ENCODE peak calls at places on chromosomes 7 and 10, in five cellular contexts. U is A549, S is MM.1S, W is heart left ventricle, V is PC-9. T is an unnamed sample. For H3K4me1 and H3K9me3, the result is how much of the 10 kb centered on the place peaks cover.

GRCh38 chr7:100545636-100546128 is 6.7 kb downstream of the AGFG2 start:
- DNase-seq in U (peak), S (no peak), W (no peak), V (peak), T (no peak)

GRCh38 chr10:91883549-91884542 is 25.4 kb downstream of the FGFBP3 start:
- DNase-seq in U (no peak), S (no peak), W (peak), V (no peak), T (no peak)

GRCh38 chr7:47677664-47678063 is 95.8 kb upstream of the TNS3 start:
- DNase-seq in U (no peak), S (no peak), W (no peak), V (peak), T (no peak)

GRCh38 chr10:68074404-68074774 is 694 bp downstream of the HERC4 start:
- DNase-seq in U (no peak), S (no peak), W (no peak), V (no peak), T (no peak)

GRCh38 chr10:68096913-68097509 is 12.3 kb upstream of the MYPN start:
- DNase-seq in U (peak), S (no peak), W (peak), V (peak), T (no peak)

GRCh38 chr10:61970182-61971015 is 68.9 kb downstream of the ARID5B start:
- DNase-seq in U (no peak), S (no peak), W (no peak), V (no peak), T (no peak)

GRCh38 chr10:114323023-114323422 is 81.3 kb downstream of the AFAP1L2 start:
- DNase-seq in U (no peak), S (no peak), W (no peak), V (no peak), T (no peak)

GRCh38 chr7:138563808-138564207 is 103.7 kb downstream of the TRIM24 start:
- DNase-seq in U (no peak), S (no peak), W (no peak), V (no peak), T (no peak)

GRCh38 chr7:129707910-129708490 is 96.5 kb downstream of the NRF1 start:
- DNase-seq in U (no peak), S (peak), W (no peak), V (no peak), T (no peak)

GRCh38 chr10:129725890-129726631 is 238.0 kb downstream of the EBF3 start:
- DNase-seq in U (no peak), S (no peak), W (no peak), V (no peak), T (no peak)

GRCh38 chr7:390761-391410 is 100.9 kb downstream of the FOXL3 start:
- DNase-seq in U (no peak), S (no peak), W (peak), V (no peak), T (no peak)

GRCh38 chr10:88762906-88763305 is 3.1 kb downstream of the LIPN start:
- DNase-seq in U (no peak), S (no peak), W (no peak), V (no peak), T (no peak)

GRCh38 chr10:58280485-58280884 is 11.5 kb downstream of the CISD1 start:
- DNase-seq in U (no peak), S (no peak), W (no peak), V (peak), T (no peak)
- H3K4me1 ChIP-seq in U (under half), S (under half), W (under half), V (under half), T (under half)

DNA sequence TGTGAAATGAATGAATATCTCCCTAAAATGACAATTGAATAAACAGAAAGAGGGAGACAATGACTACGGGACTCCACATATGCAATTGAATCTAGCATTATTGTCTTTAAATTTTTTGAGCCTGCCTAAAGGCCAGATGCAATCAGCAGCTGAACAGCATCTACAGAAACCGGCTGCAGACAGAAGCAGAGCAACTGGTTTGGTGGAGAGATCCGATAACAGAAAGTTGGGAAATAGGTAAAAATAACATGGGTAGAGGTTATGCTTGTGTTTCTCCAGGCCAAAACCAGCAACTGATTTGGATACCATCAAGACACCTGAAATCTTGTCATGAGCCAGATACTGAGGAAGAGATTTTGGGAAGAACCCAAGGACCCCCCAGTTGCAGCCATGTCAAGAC is 146.6 kb downstream of the ZNF33B start:
- DNase-seq in U (no peak), S (no peak), W (no peak), V (no peak), T (no peak)
- H3K9me3 ChIP-seq in U (under half), S (under half), W (under half), V (under half), T (under half)

GRCh38 chr10:24279166-24279565 is 70.2 kb downstream of the KIAA1217 start:
- DNase-seq in U (no peak), S (no peak), W (no peak), V (no peak), T (no peak)
- H3K27ac ChIP-seq in U (no peak), S (no peak), W (no peak), V (no peak), T (no peak)

DNA sequence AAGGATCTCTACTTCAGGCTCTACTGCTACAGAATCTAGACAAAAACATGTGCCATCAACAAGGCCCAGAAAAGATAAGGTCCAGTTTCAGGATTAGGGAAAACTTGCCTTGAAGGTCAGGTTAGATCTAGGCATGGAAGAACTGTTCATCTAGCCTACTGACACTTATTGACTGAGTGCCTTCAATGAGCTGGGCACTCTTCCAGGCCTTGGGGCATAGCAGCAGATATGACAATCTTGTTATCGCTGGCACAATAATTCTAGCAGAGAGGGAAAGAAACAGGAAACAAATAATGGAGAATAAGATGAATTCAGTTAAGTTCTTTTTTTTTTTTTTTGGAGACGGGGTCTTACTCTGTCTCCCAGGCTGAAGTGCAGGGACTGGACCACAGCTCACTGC is 71.6 kb downstream of the ADCYAP1R1 start:
- DNase-seq in U (no peak), S (no peak), W (no peak), V (no peak), T (no peak)
- H3K4me1 ChIP-seq in U (under half), S (under half), W (under half), V (under half), T (under half)

GRCh38 chr10:43557214-43557613 is 17.2 kb downstream of the ZNF239 start:
- DNase-seq in U (no peak), S (no peak), W (no peak), V (no peak), T (no peak)
- H3K9me3 ChIP-seq in U (half or more), S (under half), W (under half), V (under half), T (under half)

GRCh38 chr10:102781921-102782542 is 38.3 kb downstream of the WBP1L start:
- DNase-seq in U (no peak), S (peak), W (no peak), V (no peak), T (no peak)
- H3K27ac ChIP-seq in U (no peak), S (peak), W (peak), V (no peak), T (no peak)

GRCh38 chr7:150734293-150734692 is 2.9 kb upstream of the GIMAP5 start:
- DNase-seq in U (no peak), S (no peak), W (no peak), V (no peak), T (no peak)
- H3K4me1 ChIP-seq in U (under half), S (under half), W (under half), V (under half), T (half or more)

T was measured in CD4-positive, alpha-beta memory T cell.